ENCODE peak calls at places on chromosome 15, in five cellular contexts. L is effector memory CD4-positive, alpha-beta T cell; G is HepG2; N is colonic mucosa; I is neuronal stem cell. E is an unnamed sample.

GRCh38 chr15:69013726-69014406 is 629 bp upstream of the NOX5 start:
- DNase-seq in G (no peak), I (no peak), L (no peak), N (no peak), E (no peak)

GRCh38 chr15:43932036-43932435 is 105.2 kb downstream of the WDR76 start:
- DNase-seq in L (no peak), N (no peak), G (no peak), I (no peak), E (no peak)

GRCh38 chr15:71752604-71753289 is 57.6 kb upstream of the NR2E3 start:
- DNase-seq in I (peak; percentile 18), L (no peak), N (peak; percentile 83), G (peak; percentile 44), E (peak; percentile 85)

GRCh38 chr15:39336926-39337325 is 244.0 kb upstream of the THBS1 start:
- DNase-seq in I (no peak), N (no peak), G (no peak), L (no peak), E (no peak)

GRCh38 chr15:63573533-63573932 is 23.7 kb upstream of the FBXL22 start:
- DNase-seq in N (no peak), L (no peak), G (no peak), I (no peak), E (no peak)

GRCh38 chr15:29936353-29937049 is 114.2 kb upstream of the TJP1 start:
- DNase-seq in I (no peak), G (no peak), L (no peak), N (no peak), E (no peak)

GRCh38 chr15:45715528-45715927 is 80.7 kb downstream of the SQOR start:
- DNase-seq in N (no peak), L (no peak), G (no peak), I (no peak), E (no peak)

GRCh38 chr15:63043391-63044076 is 987 bp downstream of the TPM1 start:
- DNase-seq in I (no peak), N (peak; percentile 60), L (no peak), G (no peak), E (no peak)

GRCh38 chr15:64623347-64624024 is 151.9 kb downstream of the RBPMS2 start:
- DNase-seq in L (no peak), N (no peak), I (no peak), G (no peak), E (no peak)

GRCh38 chr15:44034933-44035624 is 160.0 kb downstream of the FRMD5 start:
- DNase-seq in N (no peak), L (no peak), G (no peak), I (no peak), E (no peak)

GRCh38 chr15:57510647-57511046 is 81.1 kb upstream of the MYZAP start:
- DNase-seq in L (no peak), G (no peak), I (no peak), N (peak; percentile 47), E (no peak)

GRCh38 chr15:38526158-38526557 is 38.5 kb downstream of the RASGRP1 start:
- DNase-seq in G (no peak), L (no peak), I (no peak), N (no peak), E (no peak)

GRCh38 chr15:91348812-91349500 is 248.9 kb downstream of the SV2B start:
- DNase-seq in N (no peak), L (no peak), I (no peak), G (no peak), E (no peak)

GRCh38 chr15:57216288-57216687 is 160.0 kb upstream of the CGNL1 start:
- DNase-seq in I (no peak), L (no peak), G (no peak), N (no peak), E (no peak)

GRCh38 chr15:68652141-68652540 is 73.3 kb downstream of the CORO2B start:
- DNase-seq in N (no peak), G (no peak), I (no peak), L (no peak), E (peak; percentile 8)

GRCh38 chr15:93929375-93930094 is 301.8 kb upstream of the MCTP2 start:
- DNase-seq in N (peak; percentile 22), L (no peak), I (no peak), G (no peak), E (no peak)

GRCh38 chr15:76994001-76994400 is 925 bp upstream of the PSTPIP1 start:
- DNase-seq in G (no peak), L (peak; percentile 58), I (no peak), N (no peak), E (no peak)

GRCh38 chr15:31843426-31844055 is 186.8 kb upstream of the CHRNA7 start:
- DNase-seq in G (no peak), I (no peak), N (no peak), L (no peak), E (no peak)

GRCh38 chr15:35966781-35967180 is 420.8 kb upstream of the DPH6 start:
- DNase-seq in N (no peak), L (no peak), G (no peak), I (no peak), E (no peak)

GRCh38 chr15:41794081-41794480 is 19.8 kb downstream of the MAPKBP1 start:
- DNase-seq in N (no peak), L (no peak), I (no peak), G (no peak), E (no peak)

GRCh38 chr15:80419546-80419945 is 15.4 kb downstream of the ARNT2 start:
- DNase-seq in I (no peak), N (no peak), L (no peak), G (no peak), E (no peak)

GRCh38 chr15:68389041-68389930 is 42.7 kb downstream of the ITGA11 start:
- DNase-seq in L (no peak), G (no peak), I (no peak), N (no peak), E (no peak)

GRCh38 chr15:40338041-40338657 is 2.6 kb downstream of the CCDC9B start:
- DNase-seq in N (peak; percentile 72), G (peak; percentile 58), I (peak; percentile 62), L (peak; percentile 50), E (peak; percentile 64)

GRCh38 chr15:78018968-78019644 is 58.4 kb downstream of the TBC1D2B start:
- DNase-seq in L (no peak), I (no peak), N (no peak), G (no peak), E (no peak)

GRCh38 chr15:50289749-50290148 is 24.2 kb upstream of the HDC start:
- DNase-seq in L (no peak), G (no peak), N (no peak), I (no peak), E (no peak)

GRCh38 chr15:82570721-82571519 is 30.7 kb upstream of the RPS17 start:
- DNase-seq in L (no peak), I (no peak), N (no peak), G (no peak), E (no peak)

GRCh38 chr15:70580958-70581357 is 182.4 kb downstream of the UACA start:
- DNase-seq in L (no peak), I (no peak), G (no peak), N (no peak), E (no peak)

GRCh38 chr15:63094495-63094931 is 27.1 kb upstream of the LACTB start:
- DNase-seq in G (peak; percentile 49), I (no peak), L (no peak), N (no peak), E (no peak)

GRCh38 chr15:98592136-98592535 is 56.2 kb upstream of the IGF1R start:
- DNase-seq in G (no peak), I (no peak), N (no peak), L (no peak), E (no peak)

GRCh38 chr15:101103589-101103988 is 148.3 kb downstream of the CHSY1 start:
- DNase-seq in N (no peak), I (no peak), L (no peak), G (no peak), E (no peak)

GRCh38 chr15:48868549-48868948 is 9.4 kb upstream of the EID1 start:
- DNase-seq in G (no peak), L (no peak), I (no peak), N (no peak), E (no peak)

GRCh38 chr15:85404922-85405293 is 24.5 kb downstream of the AKAP13 start:
- DNase-seq in L (no peak), N (no peak), I (peak; percentile 27), G (no peak), E (no peak)

GRCh38 chr15:85403745-85404144 is 23.3 kb downstream of the AKAP13 start:
- DNase-seq in I (no peak), L (no peak), N (no peak), G (no peak), E (no peak)

GRCh38 chr15:85405467-85405866 is 25.1 kb downstream of the AKAP13 start:
- DNase-seq in N (no peak), I (no peak), L (no peak), G (no peak), E (no peak)

GRCh38 chr15:85402195-85402921 is 22.0 kb downstream of the AKAP13 start:
- DNase-seq in I (no peak), L (no peak), G (no peak), N (no peak), E (no peak)

GRCh38 chr15:85404156-85404921 is 23.9 kb downstream of the AKAP13 start:
- DNase-seq in I (no peak), G (no peak), L (no peak), N (no peak), E (peak; percentile 46)
- H3K4me1 ChIP-seq in I (peaks cover 20% of the 10 kb centered on the region), G (peaks cover 24% of the 10 kb centered on the region), L (peaks cover 20% of the 10 kb centered on the region), N (peaks cover 12% of the 10 kb centered on the region), E (peaks cover 11% of the 10 kb centered on the region)

GRCh38 chr15:42931702-42932486 is 11.3 kb upstream of the TTBK2 start:
- DNase-seq in I (no peak), N (no peak), L (no peak), G (no peak), E (no peak)
- H3K27ac ChIP-seq in I (no peak overlapping the region), N (no peak overlapping the region), L (no peak overlapping the region), G (no peak overlapping the region), E (no peak overlapping the region)

GRCh38 chr15:89200182-89200581 is 21.2 kb downstream of the RLBP1 start:
- DNase-seq in G (no peak), I (no peak), L (no peak), N (no peak), E (no peak)

GRCh38 chr15:89201465-89202005 is 19.8 kb downstream of the RLBP1 start:
- DNase-seq in G (no peak), N (no peak), L (no peak), I (no peak), E (no peak)

GRCh38 chr15:89198934-89199333 is 22.4 kb downstream of the RLBP1 start:
- DNase-seq in I (no peak), L (no peak), G (no peak), N (no peak), E (no peak)

GRCh38 chr15:89198196-89198595 is 23.2 kb downstream of the RLBP1 start:
- DNase-seq in L (no peak), I (no peak), N (no peak), G (no peak), E (no peak)

DNA sequence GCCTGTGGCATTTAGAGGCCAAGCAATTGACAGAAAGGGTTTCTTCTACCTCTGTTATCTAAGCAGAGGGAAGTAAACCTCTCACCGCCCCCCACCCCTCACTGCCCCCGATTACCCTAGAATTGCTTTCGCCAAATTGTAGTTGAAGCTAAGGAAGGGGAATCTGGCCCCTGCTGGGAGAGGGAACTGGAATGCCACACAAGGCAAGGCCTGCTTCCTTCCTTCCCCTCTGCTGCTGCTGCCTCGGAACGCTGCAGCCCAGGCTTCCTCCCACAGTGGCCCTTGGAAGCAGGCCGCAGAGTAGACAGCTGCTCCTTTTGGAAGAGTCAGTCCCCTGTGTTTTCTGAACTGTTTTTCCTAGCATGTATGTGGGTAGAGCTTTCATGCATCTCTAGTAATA is 21.6 kb downstream of the RLBP1 start:
- DNase-seq in L (no peak), G (no peak), N (no peak), I (no peak), E (no peak)
- H3K4me1 ChIP-seq in L (peaks cover 20% of the 10 kb centered on the region), G (peaks cover 52% of the 10 kb centered on the region), N (peaks cover 8% of the 10 kb centered on the region), I (peaks cover 43% of the 10 kb centered on the region), E (no peaks in the 10 kb centered on the region)

GRCh38 chr15:33825453-33825852 is 142.8 kb upstream of the CHRM5 start:
- DNase-seq in N (no peak), G (no peak), I (no peak), L (no peak), E (no peak)
- H3K27ac ChIP-seq in N (no peak overlapping the region), G (no peak overlapping the region), I (no peak overlapping the region), L (no peak overlapping the region), E (no peak overlapping the region)